ENCODE peak calls at places on chromosome 22, in five cellular contexts. F, X, J, U and C are unnamed samples.

GRCh38 chr22:17241571-17242310 is 22.5 kb upstream of the ADA2 start:
- DNase-seq in J (no peak), U (peak; percentile 64), X (no peak), F (no peak), C (no peak)

GRCh38 chr22:49305215-49305965 is 522.3 kb downstream of the BRD1 start:
- DNase-seq in U (peak; percentile 88), F (peak; percentile 53), J (peak; percentile 59), X (peak; percentile 40), C (no peak)

GRCh38 chr22:21961886-21962654 is 9.4 kb upstream of the PPM1F start:
- DNase-seq in F (no peak), U (no peak), J (no peak), X (peak; percentile 69), C (no peak)

GRCh38 chr22:23108324-23109078 is 33.3 kb downstream of the RSPH14 start:
- DNase-seq in U (no peak), J (no peak), F (no peak), X (no peak), C (no peak)

GRCh38 chr22:50272103-50272782 is 2.1 kb upstream of the MAPK11 start:
- DNase-seq in U (no peak), F (no peak), J (no peak), X (no peak), C (no peak)

GRCh38 chr22:41352058-41352457 is 29.7 kb upstream of the TEF start:
- DNase-seq in U (no peak), F (no peak), J (no peak), X (no peak), C (no peak)

GRCh38 chr22:31970490-31971444 is 26.4 kb downstream of the YWHAH start:
- DNase-seq in J (peak; percentile 78), U (peak; percentile 96), X (peak; percentile 91), F (peak; percentile 91), C (peak; percentile 79)

GRCh38 chr22:44574057-44574456 is 76.0 kb upstream of the RTL6 start:
- DNase-seq in X (peak; percentile 41), F (no peak), J (peak; percentile 70), U (no peak), C (no peak)

GRCh38 chr22:33869946-33870345 is 50.3 kb downstream of the LARGE1 start:
- DNase-seq in J (no peak), X (no peak), U (no peak), F (no peak), C (no peak)

GRCh38 chr22:44249376-44250147 is 63.2 kb downstream of the SHISAL1 start:
- DNase-seq in U (no peak), F (no peak), X (peak; percentile 2), J (no peak), C (no peak)

GRCh38 chr22:24146791-24147353 is 34.4 kb upstream of the SUSD2 start:
- DNase-seq in X (no peak), F (peak; percentile 42), J (no peak), U (no peak), C (peak; percentile 24)

GRCh38 chr22:20953668-20954500 is 13.2 kb upstream of the AIFM3 start:
- DNase-seq in X (no peak), J (no peak), F (no peak), U (no peak), C (no peak)

GRCh38 chr22:38203090-38203810 is 1.5 kb downstream of the MAFF start:
- DNase-seq in X (peak; percentile 85), J (no peak), U (peak; percentile 89), F (peak; percentile 85), C (no peak)

GRCh38 chr22:37501176-37501609 is 15.0 kb upstream of the MFNG start:
- DNase-seq in F (peak; percentile 54), U (no peak), J (peak; percentile 81), X (no peak), C (no peak)

GRCh38 chr22:30830907-30831306 is 136.2 kb downstream of the OSBP2 start:
- DNase-seq in F (peak; percentile 26), J (peak; percentile 59), X (peak; percentile 55), U (no peak), C (no peak)

DNA sequence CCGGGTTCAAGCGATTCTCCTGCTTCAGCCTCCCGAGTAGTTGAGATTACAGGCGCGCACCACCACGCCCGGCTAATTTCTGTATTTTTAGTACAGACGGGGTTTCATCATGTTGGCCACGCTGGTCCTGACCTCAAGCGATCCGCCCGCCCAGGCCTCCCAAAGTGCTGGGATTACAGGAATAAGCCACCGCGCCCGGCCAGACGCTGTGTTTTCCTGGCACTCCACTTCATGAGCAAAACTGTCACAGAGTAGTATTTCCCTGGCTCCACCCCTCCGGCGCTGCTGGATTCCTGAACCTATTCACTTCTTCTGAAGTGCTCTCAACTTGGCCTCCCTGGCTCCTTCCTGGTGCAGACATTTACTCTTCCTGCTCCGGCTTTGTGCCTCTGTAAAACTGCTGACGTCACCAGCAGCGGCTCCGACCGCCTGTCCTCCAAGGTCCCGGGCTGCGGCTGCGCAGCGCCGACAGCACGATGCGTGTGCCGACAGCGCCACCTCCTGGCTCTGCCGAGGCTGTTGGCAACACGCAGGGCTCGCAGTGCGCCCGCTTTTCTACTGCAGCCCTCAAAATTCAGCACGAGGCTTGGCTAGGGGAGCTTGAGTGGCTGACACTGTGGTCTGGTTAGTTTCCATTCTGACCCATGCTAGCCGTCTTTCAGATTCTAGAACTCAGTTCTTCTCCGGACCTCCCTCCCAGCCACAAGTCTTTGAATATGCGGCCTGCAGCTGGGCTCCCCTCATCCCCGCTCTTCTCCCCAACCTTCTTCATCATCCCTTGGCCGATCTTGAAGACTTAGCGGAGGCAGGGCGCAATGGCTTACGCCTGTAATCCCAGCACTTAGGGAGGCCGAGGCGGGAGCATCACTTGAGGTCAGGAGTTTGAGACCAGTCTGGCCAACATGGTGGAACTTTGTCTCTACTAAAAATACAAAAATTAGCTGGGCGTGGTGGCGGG is 36.6 kb downstream of the APOL3 start:
- DNase-seq in F (peak; percentile 96), X (peak; percentile 96), U (peak; percentile 98), J (peak; percentile 97), C (peak; percentile 86)
- TF ChIP-seq POLR2A in F (peak; percentile 49), X (no peak), U (no peak), J (no peak), C (no peak)

DNA sequence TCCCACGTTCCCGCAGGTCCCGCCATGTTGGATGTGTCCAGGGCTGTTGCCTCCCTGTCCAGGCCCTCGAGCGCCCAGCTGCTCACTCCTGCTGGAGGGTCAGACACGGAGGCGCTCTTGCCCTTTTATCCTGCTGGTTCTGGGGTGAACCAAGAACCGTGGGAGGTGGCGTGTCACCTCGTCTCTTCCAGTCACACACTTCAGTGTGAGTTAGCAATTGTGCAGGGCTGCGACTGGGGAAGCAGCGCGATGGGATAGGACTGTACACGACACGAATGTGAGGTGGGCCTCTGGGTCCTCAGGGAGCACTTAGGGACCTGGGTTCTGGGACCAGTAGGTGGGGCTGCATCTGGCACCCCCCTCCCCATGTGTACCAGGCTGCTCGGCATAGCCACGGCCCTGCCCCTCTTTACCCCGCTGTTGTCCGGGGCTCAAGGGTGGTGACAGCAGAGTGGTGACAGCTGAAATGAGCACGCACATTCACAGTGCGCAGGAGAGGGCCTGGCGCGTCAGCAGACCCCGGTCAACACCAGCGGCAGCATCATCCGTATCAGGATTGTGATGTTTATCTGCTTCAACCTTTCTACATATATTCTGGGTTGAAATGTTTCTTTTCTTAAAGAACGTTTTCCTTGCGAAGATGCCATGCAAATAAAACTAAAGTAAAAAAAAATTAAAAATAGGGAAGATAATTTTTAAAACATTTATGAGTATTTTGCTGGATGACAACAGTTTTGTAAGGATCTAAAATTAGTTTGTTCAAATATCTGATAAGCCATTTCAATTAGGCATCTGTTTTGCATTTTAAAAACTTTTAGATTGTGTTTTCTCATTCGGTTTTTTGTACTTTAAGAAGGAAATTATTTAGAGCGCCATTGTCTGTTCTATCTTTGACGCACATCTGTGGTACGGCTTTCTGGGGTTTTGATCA is 210.7 kb downstream of the TBC1D22A start:
- DNase-seq in F (no peak), J (peak; percentile 57), U (no peak), X (no peak), C (no peak)
- H3K4me3 ChIP-seq in F (no peak overlapping the region), J (no peak overlapping the region), U (no peak overlapping the region), X (no peak overlapping the region), C (no peak overlapping the region)

DNA sequence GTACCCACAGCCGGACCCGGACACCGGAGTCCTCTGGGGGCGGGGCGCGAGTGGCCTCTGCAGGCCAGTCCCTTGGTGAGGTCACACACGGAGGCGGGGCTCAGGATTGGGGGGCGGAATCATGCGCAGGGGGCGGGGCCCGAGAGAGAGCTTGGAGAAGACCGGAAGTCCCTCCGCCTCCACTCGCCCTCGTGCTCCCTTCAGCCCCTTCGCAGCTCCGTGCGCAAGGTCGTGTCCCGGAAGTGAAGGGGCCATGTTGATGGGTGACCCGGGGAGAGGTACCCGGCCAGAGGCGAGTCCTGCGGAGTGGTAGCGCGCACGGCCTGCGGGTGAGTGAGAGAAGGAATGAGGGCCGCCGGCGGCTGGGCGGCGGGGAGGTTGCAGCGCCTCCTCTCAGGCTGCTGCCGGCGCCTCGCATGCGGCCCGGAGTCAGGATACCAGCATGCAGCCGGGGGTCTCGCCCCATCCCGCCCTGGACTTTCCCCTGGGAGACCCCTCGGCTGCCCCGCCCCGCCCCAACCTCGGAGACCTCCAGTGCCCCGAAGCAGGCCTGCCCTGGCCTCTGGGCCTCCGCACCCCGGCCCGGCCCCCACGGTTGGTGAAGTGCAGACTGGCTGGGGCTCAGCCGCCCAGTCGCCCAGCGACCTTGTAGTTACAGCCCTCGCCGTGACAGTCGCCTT is at the start of gene MIEF1:
- DNase-seq in J (peak; percentile 98), X (peak; percentile 99), F (peak; percentile 99), U (peak; percentile 99), C (peak; percentile 98)
- TF ChIP-seq POLR2A in J (no peak), X (no peak), F (peak; percentile 53), U (no peak), C (no peak)

DNA sequence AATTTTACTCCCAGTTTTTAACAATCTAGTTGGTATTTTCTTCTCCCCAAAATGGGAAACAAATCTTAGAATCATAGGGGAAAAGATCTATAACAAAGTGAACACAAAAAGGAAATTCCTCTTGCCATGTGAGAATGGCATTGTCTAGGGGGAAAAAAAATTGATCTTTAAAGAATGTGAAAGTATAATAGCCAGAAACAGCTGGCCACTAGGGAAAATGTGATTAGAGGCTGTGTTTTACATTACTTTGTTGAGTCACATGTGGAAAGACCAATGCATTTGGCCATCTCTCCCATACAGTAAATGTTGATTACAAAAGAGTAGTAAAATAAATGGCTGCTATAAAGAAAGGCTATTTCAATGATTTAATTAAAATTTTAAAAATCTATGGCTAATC is 30.7 kb downstream of the CHEK2 start:
- DNase-seq in F (no peak), X (no peak), U (no peak), J (no peak), C (no peak)
- H3K4me3 ChIP-seq in F (no peak overlapping the region), X (no peak overlapping the region), U (no peak overlapping the region), J (no peak overlapping the region), C (no peak overlapping the region)